ENCODE peak calls at places on chromosomes 11 and 22, in six cellular contexts. One of them, this sample, is unnamed.
A peak's percentile ranks its signal among the peaks of the same experiment; 100 is the strongest.

GRCh38 chr11:67071420-67072284 is 15.0 kb downstream of the RHOD start:
- DNase-seq in OCI-M1: peak; percentile 79
- DNase-seq in right atrium auricular region: peak; percentile 87
- DNase-seq in mammary epithelial cell: no peak
- DNase-seq in stimulated activated CD4-positive, alpha-beta T cell treated with anti-CD3 and anti-CD28 coated beads, Interleukin-1b, Interleukin-23, amount 100 ng/mL, for 24 hours: peak; percentile 40
- DNase-seq in fibroblast of lung: peak; percentile 64
- DNase-seq in this sample: peak; percentile 71

GRCh38 chr11:44366741-44367140 is 56.8 kb upstream of the ALX4 start:
- DNase-seq in right atrium auricular region: no peak
- DNase-seq in stimulated activated CD4-positive, alpha-beta T cell treated with anti-CD3 and anti-CD28 coated beads, Interleukin-1b, Interleukin-23, amount 100 ng/mL, for 24 hours: no peak
- DNase-seq in fibroblast of lung: no peak
- DNase-seq in OCI-M1: no peak
- DNase-seq in mammary epithelial cell: no peak
- DNase-seq in this sample: no peak

GRCh38 chr11:5257296-5257695 is 2.7 kb upstream of the HBG2 start:
- DNase-seq in mammary epithelial cell: no peak
- DNase-seq in OCI-M1: peak; percentile 49
- DNase-seq in fibroblast of lung: no peak
- DNase-seq in stimulated activated CD4-positive, alpha-beta T cell treated with anti-CD3 and anti-CD28 coated beads, Interleukin-1b, Interleukin-23, amount 100 ng/mL, for 24 hours: no peak
- DNase-seq in right atrium auricular region: no peak
- DNase-seq in this sample: no peak

GRCh38 chr11:57900315-57900714 is 123.4 kb upstream of the OR9Q1 start:
- DNase-seq in stimulated activated CD4-positive, alpha-beta T cell treated with anti-CD3 and anti-CD28 coated beads, Interleukin-1b, Interleukin-23, amount 100 ng/mL, for 24 hours: no peak
- DNase-seq in mammary epithelial cell: peak; percentile 80
- DNase-seq in fibroblast of lung: no peak
- DNase-seq in right atrium auricular region: no peak
- DNase-seq in OCI-M1: peak; percentile 47
- DNase-seq in this sample: no peak

GRCh38 chr11:121418625-121419114 is 33.4 kb upstream of the SORL1 start:
- DNase-seq in stimulated activated CD4-positive, alpha-beta T cell treated with anti-CD3 and anti-CD28 coated beads, Interleukin-1b, Interleukin-23, amount 100 ng/mL, for 24 hours: no peak
- DNase-seq in right atrium auricular region: no peak
- DNase-seq in fibroblast of lung: no peak
- DNase-seq in OCI-M1: peak; percentile 16
- DNase-seq in mammary epithelial cell: no peak
- DNase-seq in this sample: no peak

GRCh38 chr11:119474682-119475596 is 52.0 kb upstream of the THY1 start:
- DNase-seq in fibroblast of lung: peak; percentile 82
- DNase-seq in OCI-M1: peak; percentile 86
- DNase-seq in right atrium auricular region: peak; percentile 69
- DNase-seq in mammary epithelial cell: peak; percentile 42
- DNase-seq in stimulated activated CD4-positive, alpha-beta T cell treated with anti-CD3 and anti-CD28 coated beads, Interleukin-1b, Interleukin-23, amount 100 ng/mL, for 24 hours: no peak
- DNase-seq in this sample: peak; percentile 71

GRCh38 chr11:123800041-123800440 is 6.1 kb downstream of the OR6M1 start:
- DNase-seq in OCI-M1: no peak
- DNase-seq in stimulated activated CD4-positive, alpha-beta T cell treated with anti-CD3 and anti-CD28 coated beads, Interleukin-1b, Interleukin-23, amount 100 ng/mL, for 24 hours: no peak
- DNase-seq in fibroblast of lung: no peak
- DNase-seq in right atrium auricular region: no peak
- DNase-seq in mammary epithelial cell: no peak
- DNase-seq in this sample: no peak

GRCh38 chr11:126405906-126406305 is 50.4 kb downstream of the ST3GAL4 start:
- DNase-seq in fibroblast of lung: no peak
- DNase-seq in right atrium auricular region: no peak
- DNase-seq in mammary epithelial cell: peak; percentile 26
- DNase-seq in stimulated activated CD4-positive, alpha-beta T cell treated with anti-CD3 and anti-CD28 coated beads, Interleukin-1b, Interleukin-23, amount 100 ng/mL, for 24 hours: no peak
- DNase-seq in OCI-M1: no peak
- DNase-seq in this sample: no peak

GRCh38 chr11:210122-210802 is 2.8 kb downstream of the RIC8A start:
- DNase-seq in OCI-M1: no peak
- DNase-seq in stimulated activated CD4-positive, alpha-beta T cell treated with anti-CD3 and anti-CD28 coated beads, Interleukin-1b, Interleukin-23, amount 100 ng/mL, for 24 hours: no peak
- DNase-seq in mammary epithelial cell: peak; percentile 55
- DNase-seq in fibroblast of lung: peak; percentile 85
- DNase-seq in right atrium auricular region: no peak
- DNase-seq in this sample: peak; percentile 77

GRCh38 chr11:101863361-101863760 is 51.4 kb upstream of the CEP126 start:
- DNase-seq in mammary epithelial cell: no peak
- DNase-seq in stimulated activated CD4-positive, alpha-beta T cell treated with anti-CD3 and anti-CD28 coated beads, Interleukin-1b, Interleukin-23, amount 100 ng/mL, for 24 hours: no peak
- DNase-seq in right atrium auricular region: no peak
- DNase-seq in OCI-M1: no peak
- DNase-seq in fibroblast of lung: peak; percentile 93
- DNase-seq in this sample: peak; percentile 28

GRCh38 chr11:73376803-73377629 is 817 bp downstream of the RELT start:
- DNase-seq in fibroblast of lung: peak; percentile 77
- DNase-seq in right atrium auricular region: peak; percentile 80
- DNase-seq in mammary epithelial cell: peak; percentile 81
- DNase-seq in stimulated activated CD4-positive, alpha-beta T cell treated with anti-CD3 and anti-CD28 coated beads, Interleukin-1b, Interleukin-23, amount 100 ng/mL, for 24 hours: peak; percentile 18
- DNase-seq in OCI-M1: peak; percentile 93
- DNase-seq in this sample: peak; percentile 66

GRCh38 chr22:45341503-45341902 is 31.8 kb downstream of the FAM118A start:
- DNase-seq in fibroblast of lung: no peak
- DNase-seq in right atrium auricular region: no peak
- DNase-seq in stimulated activated CD4-positive, alpha-beta T cell treated with anti-CD3 and anti-CD28 coated beads, Interleukin-1b, Interleukin-23, amount 100 ng/mL, for 24 hours: no peak
- DNase-seq in mammary epithelial cell: no peak
- DNase-seq in OCI-M1: peak; percentile 52
- DNase-seq in this sample: no peak

GRCh38 chr22:38760477-38761201 is 4.8 kb upstream of the SUN2 start:
- DNase-seq in mammary epithelial cell: no peak
- DNase-seq in stimulated activated CD4-positive, alpha-beta T cell treated with anti-CD3 and anti-CD28 coated beads, Interleukin-1b, Interleukin-23, amount 100 ng/mL, for 24 hours: no peak
- DNase-seq in OCI-M1: no peak
- DNase-seq in fibroblast of lung: peak; percentile 12
- DNase-seq in right atrium auricular region: no peak
- DNase-seq in this sample: peak; percentile 47

GRCh38 chr22:42645341-42645937 is 3.8 kb downstream of the CYB5R3 start:
- DNase-seq in OCI-M1: no peak
- DNase-seq in stimulated activated CD4-positive, alpha-beta T cell treated with anti-CD3 and anti-CD28 coated beads, Interleukin-1b, Interleukin-23, amount 100 ng/mL, for 24 hours: no peak
- DNase-seq in right atrium auricular region: peak; percentile 65
- DNase-seq in mammary epithelial cell: no peak
- DNase-seq in fibroblast of lung: no peak
- DNase-seq in this sample: no peak

GRCh38 chr11:78071717-78072116 is 7.9 kb downstream of the NDUFC2 start:
- DNase-seq in right atrium auricular region: no peak
- DNase-seq in stimulated activated CD4-positive, alpha-beta T cell treated with anti-CD3 and anti-CD28 coated beads, Interleukin-1b, Interleukin-23, amount 100 ng/mL, for 24 hours: no peak
- DNase-seq in OCI-M1: no peak
- DNase-seq in fibroblast of lung: no peak
- DNase-seq in mammary epithelial cell: no peak
- DNase-seq in this sample: no peak

GRCh38 chr22:47776329-47776728 is 1013.9 kb downstream of the TBC1D22A start:
- DNase-seq in OCI-M1: no peak
- DNase-seq in fibroblast of lung: no peak
- DNase-seq in mammary epithelial cell: no peak
- DNase-seq in stimulated activated CD4-positive, alpha-beta T cell treated with anti-CD3 and anti-CD28 coated beads, Interleukin-1b, Interleukin-23, amount 100 ng/mL, for 24 hours: no peak
- DNase-seq in right atrium auricular region: no peak
- DNase-seq in this sample: no peak

GRCh38 chr22:38172489-38173155 is 9.0 kb downstream of the PLA2G6 start:
- DNase-seq in mammary epithelial cell: peak; percentile 80
- DNase-seq in stimulated activated CD4-positive, alpha-beta T cell treated with anti-CD3 and anti-CD28 coated beads, Interleukin-1b, Interleukin-23, amount 100 ng/mL, for 24 hours: no peak
- DNase-seq in right atrium auricular region: peak; percentile 83
- DNase-seq in fibroblast of lung: peak; percentile 57
- DNase-seq in OCI-M1: peak; percentile 10
- DNase-seq in this sample: peak; percentile 29

GRCh38 chr11:1557904-1558831 is 13.9 kb downstream of the DUSP8 start:
- DNase-seq in mammary epithelial cell: no peak
- DNase-seq in OCI-M1: no peak
- DNase-seq in stimulated activated CD4-positive, alpha-beta T cell treated with anti-CD3 and anti-CD28 coated beads, Interleukin-1b, Interleukin-23, amount 100 ng/mL, for 24 hours: no peak
- DNase-seq in right atrium auricular region: no peak
- DNase-seq in fibroblast of lung: peak; percentile 82
- DNase-seq in this sample: peak; percentile 35

GRCh38 chr22:45072322-45072903 is 62.6 kb upstream of the PHF21B start:
- DNase-seq in right atrium auricular region: no peak
- DNase-seq in fibroblast of lung: peak; percentile 87
- DNase-seq in mammary epithelial cell: peak; percentile 88
- DNase-seq in OCI-M1: no peak
- DNase-seq in stimulated activated CD4-positive, alpha-beta T cell treated with anti-CD3 and anti-CD28 coated beads, Interleukin-1b, Interleukin-23, amount 100 ng/mL, for 24 hours: no peak
- DNase-seq in this sample: peak; percentile 54

GRCh38 chr11:5887172-5887571 is 5.8 kb upstream of the OR52E5 start:
- DNase-seq in right atrium auricular region: no peak
- DNase-seq in OCI-M1: no peak
- DNase-seq in mammary epithelial cell: no peak
- DNase-seq in fibroblast of lung: no peak
- DNase-seq in stimulated activated CD4-positive, alpha-beta T cell treated with anti-CD3 and anti-CD28 coated beads, Interleukin-1b, Interleukin-23, amount 100 ng/mL, for 24 hours: no peak
- DNase-seq in this sample: no peak

GRCh38 chr22:20412474-20413216 is 18.7 kb downstream of the ZNF74 start:
- DNase-seq in OCI-M1: peak; percentile 66
- DNase-seq in fibroblast of lung: no peak
- DNase-seq in mammary epithelial cell: no peak
- DNase-seq in right atrium auricular region: no peak
- DNase-seq in stimulated activated CD4-positive, alpha-beta T cell treated with anti-CD3 and anti-CD28 coated beads, Interleukin-1b, Interleukin-23, amount 100 ng/mL, for 24 hours: no peak
- DNase-seq in this sample: no peak

GRCh38 chr11:127308291-127308690 is 307.7 kb upstream of the KIRREL3 start:
- DNase-seq in stimulated activated CD4-positive, alpha-beta T cell treated with anti-CD3 and anti-CD28 coated beads, Interleukin-1b, Interleukin-23, amount 100 ng/mL, for 24 hours: no peak
- DNase-seq in fibroblast of lung: no peak
- DNase-seq in mammary epithelial cell: no peak
- DNase-seq in right atrium auricular region: no peak
- DNase-seq in OCI-M1: no peak
- DNase-seq in this sample: no peak

GRCh38 chr11:45091563-45092392 is 54.7 kb upstream of the PRDM11 start:
- DNase-seq in stimulated activated CD4-positive, alpha-beta T cell treated with anti-CD3 and anti-CD28 coated beads, Interleukin-1b, Interleukin-23, amount 100 ng/mL, for 24 hours: no peak
- DNase-seq in OCI-M1: no peak
- DNase-seq in right atrium auricular region: no peak
- DNase-seq in mammary epithelial cell: no peak
- DNase-seq in fibroblast of lung: peak; percentile 51
- DNase-seq in this sample: no peak